ENCODE peak calls at places on chromosomes 13 and 19, in six cellular contexts. D is left lung; K is stimulated activated CD8-positive, alpha-beta memory T cell treated with anti-CD3 and anti-CD28 coated beads, Interleukin-15, amount 100 ng/mL, for 4 hours; J is germinal center; U is fibroblast of gingiva; W is right cardiac atrium. H is an unnamed sample.
A peak's percentile ranks its signal among the peaks of the same experiment; 100 is the strongest.

GRCh38 chr19:10333758-10334339 is 520 bp upstream of the RAVER1 start:
- DNase-seq in U (no peak), D (no peak), W (peak; percentile 49), K (no peak), J (no peak), H (no peak)

GRCh38 chr19:5339950-5340636 is 519 bp downstream of the PTPRS start:
- DNase-seq in J (peak; percentile 67), U (no peak), K (no peak), W (peak; percentile 80), D (no peak), H (peak; percentile 30)

GRCh38 chr13:97185751-97186150 is 36.4 kb upstream of the MBNL2 start:
- DNase-seq in U (no peak), J (no peak), W (no peak), D (no peak), K (no peak), H (no peak)

GRCh38 chr13:32314968-32315254 is 252 bp downstream of the ZAR1L start:
- DNase-seq in U (peak; percentile 21), D (no peak), J (peak; percentile 56), K (peak; percentile 52), W (no peak), H (no peak)

GRCh38 chr13:27147530-27148170 is 24.0 kb downstream of the USP12 start:
- DNase-seq in D (no peak), K (no peak), J (peak; percentile 47), W (no peak), U (no peak), H (no peak)

GRCh38 chr13:44574466-44574855 is 1.7 kb downstream of the TSC22D1 start:
- DNase-seq in D (no peak), W (no peak), K (no peak), U (no peak), J (no peak), H (no peak)

GRCh38 chr19:53132231-53132991 is at the start of gene ZNF415:
- DNase-seq in W (peak; percentile 94), U (peak; percentile 65), K (peak; percentile 18), D (peak; percentile 82), J (peak; percentile 78), H (peak; percentile 95)

GRCh38 chr13:45133396-45134118 is 13.2 kb downstream of the GTF2F2 start:
- DNase-seq in D (no peak), U (no peak), J (no peak), W (no peak), K (no peak), H (no peak)

GRCh38 chr13:35349673-35350278 is 126.7 kb downstream of the MAB21L1 start:
- DNase-seq in J (no peak), W (no peak), D (no peak), K (no peak), U (no peak), H (no peak)

GRCh38 chr13:48783181-48783630 is 129.5 kb downstream of the CYSLTR2 start:
- DNase-seq in W (peak; percentile 77), J (no peak), U (peak; percentile 100), D (peak; percentile 83), K (no peak), H (peak; percentile 31)

GRCh38 chr19:10286803-10287737 is at the start of gene ICAM4:
- DNase-seq in K (no peak), D (peak; percentile 85), W (peak; percentile 98), J (no peak), U (no peak), H (no peak)

H was measured in pancreas.